ENCODE peak calls at places on chromosomes 13 and 19, in four cellular contexts. One of them, this sample, is unnamed.

GRCh38 chr19:5621311-5621944 is 1.1 kb downstream of the SAFB2 start:
- DNase-seq in K562: peak
- DNase-seq in HepG2: no peak
- DNase-seq in H1: no peak
- DNase-seq in this sample: no peak

GRCh38 chr19:1085676-1086442 is 9.3 kb downstream of the POLR2E start:
- DNase-seq in K562: no peak
- DNase-seq in HepG2: no peak
- DNase-seq in H1: no peak
- DNase-seq in this sample: no peak

GRCh38 chr19:13890136-13890535 is 13.2 kb downstream of the NANOS3 start:
- DNase-seq in K562: no peak
- DNase-seq in HepG2: no peak
- DNase-seq in H1: no peak
- DNase-seq in this sample: no peak

GRCh38 chr19:32418155-32418554 is 12.6 kb downstream of the DPY19L3 start:
- DNase-seq in K562: peak
- DNase-seq in HepG2: no peak
- DNase-seq in H1: no peak
- DNase-seq in this sample: no peak

GRCh38 chr19:5553892-5554291 is 13.9 kb downstream of the TINCR start:
- DNase-seq in K562: no peak
- DNase-seq in HepG2: no peak
- DNase-seq in H1: no peak
- DNase-seq in this sample: no peak

GRCh38 chr13:96817336-96817941 is 176.8 kb downstream of the OXGR1 start:
- DNase-seq in K562: peak
- DNase-seq in HepG2: peak
- DNase-seq in H1: no peak
- DNase-seq in this sample: peak

GRCh38 chr19:37506387-37507166 is at the start of gene ZNF793:
- DNase-seq in K562: no peak
- DNase-seq in HepG2: no peak
- DNase-seq in H1: peak
- DNase-seq in this sample: peak

GRCh38 chr13:73088332-73088935 is 29.6 kb downstream of the KLF5 start:
- DNase-seq in K562: no peak
- DNase-seq in HepG2: no peak
- DNase-seq in H1: no peak
- DNase-seq in this sample: no peak

GRCh38 chr13:30702006-30702405 is 33.3 kb upstream of the ALOX5AP start:
- DNase-seq in K562: no peak
- DNase-seq in HepG2: no peak
- DNase-seq in H1: no peak
- DNase-seq in this sample: no peak

GRCh38 chr13:51981355-51981754 is 29.9 kb downstream of the ATP7B start:
- DNase-seq in K562: no peak
- DNase-seq in HepG2: peak
- DNase-seq in H1: no peak
- DNase-seq in this sample: no peak

GRCh38 chr13:110055089-110055488 is 251.9 kb downstream of the COL4A1 start:
- DNase-seq in K562: no peak
- DNase-seq in HepG2: no peak
- DNase-seq in H1: no peak
- DNase-seq in this sample: no peak

GRCh38 chr13:100573121-100573520 is 15.5 kb downstream of the GGACT start:
- DNase-seq in K562: peak
- DNase-seq in HepG2: peak
- DNase-seq in H1: peak
- DNase-seq in this sample: peak

GRCh38 chr19:38664503-38665211 is 17.2 kb downstream of the ACTN4 start:
- DNase-seq in K562: peak
- DNase-seq in HepG2: no peak
- DNase-seq in H1: no peak
- DNase-seq in this sample: no peak

GRCh38 chr13:46905249-46905648 is 8.4 kb upstream of the HTR2A start:
- DNase-seq in K562: peak
- DNase-seq in HepG2: no peak
- DNase-seq in H1: peak
- DNase-seq in this sample: peak

GRCh38 chr19:9061879-9062278 is 25.0 kb upstream of the OR1M1 start:
- DNase-seq in K562: no peak
- DNase-seq in HepG2: no peak
- DNase-seq in H1: no peak
- DNase-seq in this sample: no peak

GRCh38 chr19:35125270-35125717 is 9.6 kb downstream of the LGI4 start:
- DNase-seq in K562: no peak
- DNase-seq in HepG2: no peak
- DNase-seq in H1: no peak
- DNase-seq in this sample: no peak

GRCh38 chr13:24693862-24694471 is 13.8 kb downstream of the ATP12A start:
- DNase-seq in K562: peak
- DNase-seq in HepG2: peak
- DNase-seq in H1: no peak
- DNase-seq in this sample: peak

GRCh38 chr13:104773775-104774174 is 1707.6 kb upstream of the SLC10A2 start:
- DNase-seq in K562: peak
- DNase-seq in HepG2: peak
- DNase-seq in H1: no peak
- DNase-seq in this sample: peak

GRCh38 chr13:107458269-107458668 is 757.1 kb downstream of the LIG4 start:
- DNase-seq in K562: no peak
- DNase-seq in HepG2: no peak
- DNase-seq in H1: no peak
- DNase-seq in this sample: no peak

GRCh38 chr13:23987331-23987730 is 90.0 kb upstream of the C1QTNF9B start:
- DNase-seq in K562: no peak
- DNase-seq in HepG2: no peak
- DNase-seq in H1: no peak
- DNase-seq in this sample: no peak

GRCh38 chr19:41422456-41422855 is 4.7 kb downstream of the B3GNT8 start:
- DNase-seq in K562: no peak
- DNase-seq in HepG2: no peak
- DNase-seq in H1: no peak
- DNase-seq in this sample: no peak

GRCh38 chr13:35723820-35724219 is 247.3 kb upstream of the MAB21L1 start:
- DNase-seq in K562: no peak
- DNase-seq in HepG2: peak
- DNase-seq in H1: no peak
- DNase-seq in this sample: no peak
- TF ChIP-seq PHF8 in K562: no peak
- TF ChIP-seq PHF8 in HepG2: no peak
- TF ChIP-seq PHF8 in H1: no peak
- TF ChIP-seq PHF8 in this sample: no peak

GRCh38 chr13:112056284-112056727 is 10.6 kb upstream of the SOX1 start:
- DNase-seq in K562: no peak
- DNase-seq in HepG2: no peak
- DNase-seq in H1: no peak
- DNase-seq in this sample: no peak
- TF ChIP-seq PHF8 in K562: no peak
- TF ChIP-seq PHF8 in HepG2: no peak
- TF ChIP-seq PHF8 in H1: no peak
- TF ChIP-seq PHF8 in this sample: no peak

GRCh38 chr13:57638147-57638890 is 6.8 kb downstream of the PCDH17 start:
- DNase-seq in K562: no peak
- DNase-seq in HepG2: no peak
- DNase-seq in H1: no peak
- DNase-seq in this sample: no peak
- TF ChIP-seq PHF8 in K562: no peak
- TF ChIP-seq PHF8 in HepG2: no peak
- TF ChIP-seq PHF8 in H1: no peak
- TF ChIP-seq PHF8 in this sample: no peak

DNA sequence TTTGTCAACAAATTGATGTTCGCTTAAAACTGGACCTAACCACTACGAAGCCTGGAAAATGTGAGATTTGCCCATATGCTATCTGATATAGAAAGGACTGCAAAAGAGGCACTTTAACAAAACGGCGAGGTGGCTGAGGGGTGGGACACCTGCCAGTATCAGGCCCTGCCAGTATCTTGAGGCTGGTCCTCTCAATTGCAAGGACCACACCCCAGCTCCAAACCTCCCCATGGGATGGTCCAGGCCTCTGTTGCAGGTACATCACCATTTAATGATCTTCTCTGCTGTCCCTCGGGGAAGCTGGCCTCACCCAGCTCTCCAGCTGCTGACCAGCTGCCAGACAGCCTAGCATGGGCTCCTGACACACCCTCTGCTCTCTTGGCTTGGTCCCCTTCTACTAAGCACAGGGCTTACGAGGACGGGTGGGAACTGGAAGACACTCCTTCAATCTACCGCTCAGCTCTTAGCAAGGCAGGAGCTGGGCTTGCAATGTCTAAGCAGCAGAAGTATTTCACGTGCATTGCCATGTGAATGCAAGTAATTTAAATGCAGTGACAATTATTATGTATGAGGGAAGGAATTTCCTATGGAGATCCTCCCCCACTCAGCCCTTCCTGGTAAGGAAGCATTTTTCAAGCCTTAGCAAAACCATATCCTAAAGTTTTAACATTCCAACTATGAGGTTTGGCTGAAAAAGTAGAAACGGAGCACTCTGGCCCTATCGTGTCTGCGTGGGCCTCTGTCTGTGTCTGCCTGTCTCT is 63.9 kb downstream of the LATS2 start:
- DNase-seq in K562: no peak
- DNase-seq in HepG2: no peak
- DNase-seq in H1: peak
- DNase-seq in this sample: no peak
- TF ChIP-seq PHF8 in K562: no peak
- TF ChIP-seq PHF8 in HepG2: no peak
- TF ChIP-seq PHF8 in H1: no peak
- TF ChIP-seq PHF8 in this sample: no peak

GRCh38 chr13:26509491-26509890 is 48.0 kb upstream of the WASF3 start:
- DNase-seq in K562: no peak
- DNase-seq in HepG2: no peak
- DNase-seq in H1: no peak
- DNase-seq in this sample: no peak

GRCh38 chr13:26513931-26514330 is 43.6 kb upstream of the WASF3 start:
- DNase-seq in K562: no peak
- DNase-seq in HepG2: no peak
- DNase-seq in H1: no peak
- DNase-seq in this sample: no peak

GRCh38 chr13:26503826-26504594 is 53.5 kb upstream of the WASF3 start:
- DNase-seq in K562: no peak
- DNase-seq in HepG2: no peak
- DNase-seq in H1: no peak
- DNase-seq in this sample: no peak

DNA sequence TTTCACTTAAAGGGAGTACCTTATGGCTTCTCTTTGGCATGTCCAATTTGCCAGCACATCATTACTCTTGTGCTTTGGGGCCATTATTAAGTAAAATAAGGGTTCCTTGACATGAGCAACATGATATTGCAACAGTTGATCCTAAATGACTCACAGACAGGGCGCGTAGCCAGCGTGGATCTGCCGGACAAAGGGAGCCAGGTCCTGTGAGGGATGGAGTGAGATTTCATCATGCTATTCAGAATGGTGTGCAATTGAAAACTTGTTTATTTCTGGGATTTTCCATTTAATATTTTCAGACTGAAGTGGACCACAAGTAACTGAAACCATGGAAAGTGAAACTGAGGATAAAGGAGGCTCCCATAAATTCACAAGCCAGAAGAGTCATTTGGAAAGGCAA is 48.6 kb upstream of the WASF3 start:
- DNase-seq in K562: no peak
- DNase-seq in HepG2: no peak
- DNase-seq in H1: no peak
- DNase-seq in this sample: no peak
- TF ChIP-seq PHF8 in K562: no peak
- TF ChIP-seq PHF8 in HepG2: no peak
- TF ChIP-seq PHF8 in H1: no peak
- TF ChIP-seq PHF8 in this sample: no peak

GRCh38 chr19:3350014-3350663 is 16.2 kb upstream of the NFIC start:
- DNase-seq in K562: no peak
- DNase-seq in HepG2: peak
- DNase-seq in H1: no peak
- DNase-seq in this sample: no peak
- TF ChIP-seq PHF8 in K562: no peak
- TF ChIP-seq PHF8 in HepG2: no peak
- TF ChIP-seq PHF8 in H1: no peak
- TF ChIP-seq PHF8 in this sample: no peak

DNA sequence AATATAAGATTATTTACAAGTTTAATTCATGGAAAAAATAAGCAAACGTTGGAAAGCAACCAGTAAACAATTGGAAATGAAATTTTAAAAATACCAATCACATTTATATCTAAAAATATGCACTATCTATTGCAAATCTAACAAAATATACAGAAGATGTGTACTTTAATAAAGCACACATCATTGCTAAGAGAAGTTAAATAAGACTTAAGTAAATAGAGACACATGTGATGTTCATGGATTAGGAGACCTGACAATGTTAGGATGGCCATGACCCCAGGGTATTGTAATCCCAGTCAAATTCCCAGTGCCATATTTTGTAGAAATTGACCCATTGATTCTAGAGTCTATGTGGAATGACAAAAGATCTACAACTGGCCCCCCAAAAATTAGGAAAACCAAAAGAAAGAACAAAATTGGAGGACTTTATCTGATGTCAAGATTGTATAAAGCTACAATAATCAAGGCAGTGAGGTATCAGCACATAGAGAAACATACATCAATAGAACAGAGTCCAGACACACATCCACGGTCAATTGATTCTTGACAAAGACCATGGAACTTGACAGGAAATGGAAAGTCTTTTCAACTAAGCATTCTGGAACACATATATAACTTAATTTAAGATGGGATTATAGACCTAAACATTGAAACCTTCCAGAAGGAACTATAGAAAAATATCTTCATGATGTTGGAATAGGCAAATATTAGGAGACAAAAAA is 90.8 kb upstream of the USP29 start:
- DNase-seq in K562: no peak
- DNase-seq in HepG2: no peak
- DNase-seq in H1: no peak
- DNase-seq in this sample: no peak
- TF ChIP-seq PHF8 in K562: no peak
- TF ChIP-seq PHF8 in HepG2: no peak
- TF ChIP-seq PHF8 in H1: no peak
- TF ChIP-seq PHF8 in this sample: no peak

GRCh38 chr19:18687740-18688465 is 4.4 kb downstream of the CRTC1 start:
- DNase-seq in K562: peak
- DNase-seq in HepG2: no peak
- DNase-seq in H1: no peak
- DNase-seq in this sample: no peak
- TF ChIP-seq PHF8 in K562: no peak
- TF ChIP-seq PHF8 in HepG2: no peak
- TF ChIP-seq PHF8 in H1: no peak
- TF ChIP-seq PHF8 in this sample: no peak

GRCh38 chr13:37495046-37495445 is 103.5 kb downstream of the POSTN start:
- DNase-seq in K562: no peak
- DNase-seq in HepG2: no peak
- DNase-seq in H1: no peak
- DNase-seq in this sample: no peak
- TF ChIP-seq PHF8 in K562: no peak
- TF ChIP-seq PHF8 in HepG2: no peak
- TF ChIP-seq PHF8 in H1: no peak
- TF ChIP-seq PHF8 in this sample: no peak

This sample was measured in A549.